ENCODE peak calls at places on chromosomes 16 and 17, in four cellular contexts. O is brain microvascular endothelial cell, F is A673, X is fibroblast of pulmonary artery. E is an unnamed sample.

GRCh38 chr16:81405702-81406113 is 38.9 kb upstream of the CMIP start:
- DNase-seq in O (peak), F (no peak), X (peak), E (peak)

GRCh38 chr16:56792960-56793359 is 63.0 kb downstream of the NUP93 start:
- DNase-seq in O (no peak), F (peak), X (no peak), E (no peak)

GRCh38 chr16:1331712-1332617 is 1.5 kb upstream of the BAIAP3 start:
- DNase-seq in O (peak), F (no peak), X (peak), E (peak)

GRCh38 chr17:27793168-27793905 is 7.0 kb downstream of the NOS2 start:
- DNase-seq in O (no peak), F (peak), X (no peak), E (no peak)

GRCh38 chr17:7173687-7174602 is 5.2 kb downstream of the ASGR1 start:
- DNase-seq in O (no peak), F (peak), X (no peak), E (peak)

GRCh38 chr17:78237403-78238012 is 6.1 kb downstream of the TMEM235 start:
- DNase-seq in O (no peak), F (no peak), X (no peak), E (no peak)

GRCh38 chr17:76542984-76543383 is 3.1 kb downstream of the PRCD start:
- DNase-seq in O (no peak), F (no peak), X (no peak), E (no peak)

GRCh38 chr16:53905028-53905427 is 201.1 kb downstream of the FTO start:
- DNase-seq in O (no peak), F (no peak), X (no peak), E (no peak)

GRCh38 chr17:78127888-78128615 is 503 bp downstream of the TMC6 start:
- DNase-seq in O (no peak), F (no peak), X (no peak), E (no peak)

GRCh38 chr16:73047536-73048291 is at the start of gene ZFHX3:
- DNase-seq in O (no peak), F (peak), X (peak), E (peak)

GRCh38 chr17:81914103-81914850 is 3.1 kb upstream of the PCYT2 start:
- DNase-seq in O (no peak), F (no peak), X (no peak), E (no peak)

GRCh38 chr16:65936096-65936495 is 430.4 kb upstream of the CDH5 start:
- DNase-seq in O (no peak), F (no peak), X (no peak), E (peak)

GRCh38 chr16:82882982-82883863 is 256.5 kb downstream of the CDH13 start:
- DNase-seq in O (no peak), F (no peak), X (no peak), E (no peak)

GRCh38 chr17:8209909-8210760 is at the start of gene AURKB:
- DNase-seq in O (peak), F (peak), X (peak), E (peak)

GRCh38 chr16:3129137-3130131 is 5.4 kb upstream of the ZNF213 start:
- DNase-seq in O (peak), F (peak), X (peak), E (peak)

GRCh38 chr16:78129349-78129748 is 29.9 kb downstream of the WWOX start:
- DNase-seq in O (no peak), F (no peak), X (no peak), E (no peak)

GRCh38 chr17:72117748-72118587 is 2.9 kb upstream of the SOX9 start:
- DNase-seq in O (no peak), F (no peak), X (no peak), E (peak)

GRCh38 chr16:70523013-70523620 is at the start of gene COG4:
- DNase-seq in O (peak), F (peak), X (peak), E (no peak)

GRCh38 chr16:67845291-67846062 is 1.3 kb upstream of the NUTF2 start:
- DNase-seq in O (no peak), F (no peak), X (no peak), E (no peak)

GRCh38 chr17:16286947-16287562 is 66.2 kb downstream of the CENPV start:
- DNase-seq in O (peak), F (no peak), X (peak), E (no peak)

GRCh38 chr17:54180919-54181318 is 358.2 kb downstream of the KIF2B start:
- DNase-seq in O (no peak), F (peak), X (no peak), E (no peak)

GRCh38 chr16:2980227-2981176 is at the start of gene PKMYT1:
- DNase-seq in O (peak), F (peak), X (peak), E (peak)

GRCh38 chr17:4232168-4232813 is 31.5 kb downstream of the ANKFY1 start:
- DNase-seq in O (peak), F (no peak), X (peak), E (peak)

GRCh38 chr17:12627177-12627629 is 38.5 kb upstream of the MYOCD start:
- DNase-seq in O (peak), F (no peak), X (peak), E (peak)

GRCh38 chr16:58119509-58119845 is 9.7 kb downstream of the CFAP20 start:
- DNase-seq in O (no peak), F (peak), X (no peak), E (no peak)

GRCh38 chr16:69796285-69797118 is 34.4 kb downstream of the WWP2 start:
- DNase-seq in O (peak), F (peak), X (peak), E (peak)

GRCh38 chr17:34651267-34651955 is 72.0 kb downstream of the TMEM132E start:
- DNase-seq in O (no peak), F (no peak), X (no peak), E (no peak)

DNA sequence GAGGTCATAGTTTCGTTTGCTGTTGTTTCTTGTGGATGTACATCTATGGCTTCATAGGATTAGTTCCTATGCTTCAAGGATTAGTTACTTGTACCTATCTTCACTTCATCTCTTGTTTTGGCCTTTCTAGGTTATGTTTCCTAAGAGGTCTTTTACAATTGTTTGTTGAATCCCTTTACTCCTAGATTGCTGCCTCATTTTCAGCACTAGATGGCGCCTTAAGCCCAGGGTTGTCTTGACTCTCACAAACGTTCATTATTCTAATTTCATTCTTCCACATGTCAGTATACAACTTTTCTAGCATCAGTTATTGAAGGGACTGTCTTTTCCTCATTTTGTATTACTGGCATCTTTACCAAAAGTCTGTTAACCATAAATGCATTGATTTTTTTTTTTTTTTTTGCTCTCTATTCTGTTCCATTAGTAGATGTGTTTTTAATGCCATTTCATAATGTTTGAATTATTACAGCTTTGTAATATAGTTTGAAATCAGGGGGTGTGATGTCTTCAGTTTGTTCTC is 45.0 kb upstream of the NACA2 start:
- DNase-seq in O (peak), F (peak), X (peak), E (peak)
- TF ChIP-seq CTCF in O (peak), F (peak), X (peak), E (peak)

DNA sequence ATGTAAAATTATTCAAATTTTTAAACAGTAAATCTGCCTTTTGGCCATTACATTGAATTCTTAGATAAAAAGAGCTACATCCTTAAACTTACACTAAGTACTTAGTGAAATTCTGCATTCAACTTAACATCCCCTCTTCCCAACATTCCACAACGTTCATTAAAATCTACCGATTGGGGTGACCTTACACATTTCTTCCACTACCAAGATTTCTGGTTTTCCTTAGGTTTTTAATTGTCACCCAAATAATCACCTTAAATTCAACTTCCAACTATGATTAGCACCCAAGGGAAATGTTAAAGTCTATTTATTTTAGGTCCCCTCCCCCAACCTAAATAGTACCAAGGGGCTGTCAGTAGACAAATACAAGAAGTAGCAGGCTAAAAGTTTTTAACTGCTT is 4.9 kb downstream of the SRSF1 start:
- DNase-seq in O (no peak), F (no peak), X (no peak), E (no peak)
- TF ChIP-seq CTCF in O (no peak), F (no peak), X (no peak), E (no peak)

GRCh38 chr17:47830991-47831933 is at the start of the genes LRRC46 and MRPL10:
- DNase-seq in O (peak), F (peak), X (peak), E (peak)
- TF ChIP-seq CTCF in O (peak), F (peak), X (peak), E (peak)

GRCh38 chr16:12530291-12530690 is 273.4 kb downstream of the CPPED1 start:
- DNase-seq in O (no peak), F (no peak), X (no peak), E (no peak)

GRCh38 chr16:12535535-12536411 is 267.9 kb downstream of the CPPED1 start:
- DNase-seq in O (peak), F (no peak), X (peak), E (peak)

GRCh38 chr16:12532871-12533610 is 270.6 kb downstream of the CPPED1 start:
- DNase-seq in O (no peak), F (no peak), X (no peak), E (no peak)

GRCh38 chr16:12529582-12529981 is 274.1 kb downstream of the CPPED1 start:
- DNase-seq in O (no peak), F (no peak), X (no peak), E (no peak)

GRCh38 chr16:12531937-12532336 is 271.8 kb downstream of the CPPED1 start:
- DNase-seq in O (peak), F (no peak), X (no peak), E (no peak)
- TF ChIP-seq CTCF in O (no peak), F (no peak), X (no peak), E (no peak)

DNA sequence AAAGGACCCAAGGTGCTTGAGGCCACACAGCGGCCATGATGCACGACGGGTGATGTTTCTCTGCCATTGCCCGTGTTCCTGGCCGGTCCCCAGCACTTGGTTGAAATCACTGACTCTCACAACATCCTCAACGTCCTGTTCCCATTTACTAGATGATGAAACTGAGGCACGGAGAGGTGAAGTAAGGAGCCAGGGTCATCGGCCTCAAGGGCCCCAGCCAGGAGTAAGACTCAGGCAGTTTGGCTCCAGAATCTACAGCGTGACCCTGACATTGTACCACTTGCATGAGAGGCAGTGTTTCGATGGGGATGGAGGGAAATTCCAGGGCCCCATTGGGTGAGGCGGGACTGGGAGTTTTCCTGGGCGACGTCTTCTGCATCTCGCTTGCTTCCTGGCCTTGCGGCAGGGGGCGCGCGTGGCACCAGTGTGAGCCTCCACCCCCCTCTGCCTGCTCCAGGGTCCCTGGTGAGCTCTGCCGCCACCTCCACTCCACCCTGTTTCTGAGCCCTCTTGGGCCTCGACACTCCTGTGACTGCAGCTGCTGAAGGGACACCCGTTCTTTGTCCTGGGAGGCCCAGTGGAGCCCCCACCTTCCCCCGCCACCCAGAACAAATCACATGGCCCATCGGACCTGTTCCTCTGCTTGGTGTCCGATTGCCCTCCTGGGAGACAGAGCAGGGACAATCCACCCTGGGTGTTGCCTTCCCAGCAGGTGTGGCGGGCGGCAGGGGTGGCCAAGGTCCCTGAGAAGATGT is 133.0 kb upstream of the GSE1 start:
- DNase-seq in O (no peak), F (peak), X (no peak), E (no peak)
- TF ChIP-seq CTCF in O (peak), F (peak), X (no peak), E (peak)

DNA sequence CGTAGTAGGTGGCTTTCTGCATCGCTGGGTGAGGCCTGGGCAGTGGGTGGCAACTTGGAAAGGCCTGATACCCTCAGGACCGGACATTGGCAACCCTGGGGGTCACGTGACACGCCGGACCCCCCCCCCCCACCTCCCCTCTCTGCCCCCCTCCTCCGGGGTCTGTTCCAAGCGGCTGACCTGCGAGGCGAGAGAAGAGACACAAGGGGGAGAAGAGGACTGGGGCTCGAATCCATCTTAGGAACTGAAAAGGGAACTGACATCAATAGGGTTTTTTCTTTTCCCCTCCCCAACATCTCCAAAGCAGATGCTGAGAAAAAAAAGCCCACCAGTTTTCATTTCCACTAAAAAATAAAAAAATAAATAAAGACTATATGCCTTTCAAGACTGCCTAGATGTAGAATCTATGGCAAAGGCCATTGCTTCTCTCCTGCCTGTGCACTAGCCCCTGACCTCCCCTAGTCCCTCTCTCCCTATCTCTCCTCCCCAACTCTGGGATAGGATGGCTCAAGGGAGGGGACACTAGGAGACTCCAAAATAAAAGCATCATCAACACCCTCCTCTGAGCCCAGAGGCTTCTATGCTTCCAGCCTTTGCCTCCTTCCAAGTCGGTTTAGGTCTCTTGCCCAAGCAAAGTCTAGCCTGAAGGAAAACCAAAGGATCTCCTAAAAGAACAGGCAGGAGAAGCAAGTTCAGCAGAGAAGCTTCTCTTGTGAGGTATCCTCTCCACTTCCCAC is 7.7 kb upstream of the HOXB2 start:
- DNase-seq in O (no peak), F (no peak), X (no peak), E (peak)
- TF ChIP-seq CTCF in O (no peak), F (no peak), X (no peak), E (no peak)